ENCODE peak calls at places on chromosomes 3 and 15, in nine cellular contexts. I, C, T, L, O, F, G, K and V are unnamed samples.

GRCh38 chr15:36389107-36389506 is 190.3 kb upstream of the CDIN1 start:
- DNase-seq in F (no peak), O (no peak), C (no peak), L (no peak), T (no peak), I (peak; percentile 22), G (no peak), K (no peak), V (no peak)

GRCh38 chr15:45441686-45442085 is 63.3 kb upstream of the GATM start:
- DNase-seq in L (no peak), F (no peak), C (no peak), G (no peak), K (no peak), I (no peak), O (peak; percentile 18), T (no peak), V (no peak)

GRCh38 chr3:28151608-28152228 is 89.7 kb upstream of the CMC1 start:
- DNase-seq in K (no peak), O (no peak), G (no peak), C (no peak), L (no peak), T (peak; percentile 23), F (no peak), I (no peak), V (no peak)

GRCh38 chr3:170163956-170164645 is 17.4 kb downstream of the PHC3 start:
- DNase-seq in T (no peak), C (no peak), L (no peak), O (no peak), K (no peak), G (no peak), F (no peak), I (no peak), V (no peak)

GRCh38 chr3:193974591-193974990 is 161.4 kb upstream of the HES1 start:
- DNase-seq in I (peak; percentile 40), F (no peak), C (no peak), K (no peak), L (no peak), O (no peak), G (no peak), T (peak; percentile 48), V (no peak)

GRCh38 chr15:45618813-45619212 is 16.0 kb upstream of the SQOR start:
- DNase-seq in O (peak; percentile 47), I (no peak), K (no peak), C (no peak), L (no peak), F (no peak), G (no peak), T (no peak), V (no peak)

GRCh38 chr3:127451321-127451720 is 139.2 kb downstream of the TPRA1 start:
- DNase-seq in I (no peak), L (no peak), O (no peak), F (no peak), G (no peak), C (no peak), T (no peak), K (no peak), V (no peak)

GRCh38 chr15:39127151-39127815 is 453.6 kb upstream of the THBS1 start:
- DNase-seq in T (no peak), F (no peak), L (no peak), O (no peak), G (no peak), I (no peak), K (peak; percentile 29), C (peak; percentile 74), V (no peak)

GRCh38 chr15:70582143-70582945 is 181.0 kb downstream of the UACA start:
- DNase-seq in C (no peak), G (no peak), T (peak; percentile 88), O (no peak), I (peak; percentile 82), F (peak; percentile 66), L (no peak), K (peak; percentile 71), V (no peak)

GRCh38 chr15:70584441-70584837 is 178.9 kb downstream of the UACA start:
- DNase-seq in F (no peak), C (no peak), K (no peak), T (no peak), G (no peak), O (no peak), L (no peak), I (no peak), V (no peak)

GRCh38 chr15:70586241-70586640 is 177.1 kb downstream of the UACA start:
- DNase-seq in K (no peak), L (no peak), O (no peak), F (no peak), C (no peak), I (no peak), G (no peak), T (no peak), V (no peak)

GRCh38 chr15:70585707-70586034 is 177.7 kb downstream of the UACA start:
- DNase-seq in I (no peak), K (no peak), L (no peak), O (no peak), C (no peak), G (no peak), F (no peak), T (no peak), V (no peak)

DNA sequence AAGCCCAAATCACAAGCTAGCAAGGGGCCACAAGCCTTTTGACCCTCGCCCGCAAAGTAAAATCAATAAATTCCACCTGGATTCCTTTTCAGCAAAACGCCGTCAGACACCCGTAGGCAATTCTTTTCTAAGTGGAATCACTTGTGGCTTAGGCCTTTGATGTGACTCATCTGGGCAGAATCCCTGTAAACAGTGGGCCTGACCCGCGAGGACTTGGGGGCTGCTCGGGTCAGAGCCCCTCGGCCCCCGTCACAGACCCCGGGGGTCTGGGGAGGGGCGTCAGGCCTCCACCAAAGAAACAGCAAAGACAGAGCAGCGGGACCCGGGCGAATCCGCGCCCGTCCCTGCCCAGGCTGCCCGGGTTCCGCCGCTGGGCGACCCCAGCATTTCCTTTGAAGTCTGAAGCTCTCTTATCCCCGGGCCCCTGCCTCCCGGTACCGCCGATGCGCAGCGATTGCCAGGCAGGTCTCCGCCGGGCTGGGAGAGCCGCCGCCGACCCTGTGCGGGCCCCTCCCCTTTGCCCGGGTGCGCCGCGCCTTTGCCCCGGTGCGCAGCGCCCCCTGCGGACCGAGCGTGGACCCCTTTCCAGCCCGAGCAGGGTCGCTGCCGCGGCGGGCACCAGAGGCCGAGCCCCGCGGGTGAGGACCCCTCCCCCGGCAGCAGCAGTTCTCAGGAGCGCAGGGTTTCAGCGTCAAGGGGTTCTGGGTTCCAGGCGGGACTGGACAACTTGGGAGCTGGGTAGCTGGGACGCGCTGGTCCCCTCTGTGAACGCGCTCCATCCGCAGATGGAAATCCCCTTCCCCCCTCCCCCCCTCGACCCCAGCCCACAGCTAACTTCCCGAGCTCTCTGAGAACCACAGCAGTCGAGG is 178.3 kb downstream of the UACA start:
- DNase-seq in L (no peak), C (peak; percentile 86), I (peak; percentile 24), O (no peak), T (peak; percentile 32), K (no peak), F (no peak), G (peak; percentile 58), V (no peak)
- TF ChIP-seq CTCF in L (no peak), C (peak; percentile 74), I (peak; percentile 47), O (no peak), T (peak; percentile 27), K (no peak), F (peak; percentile 55), G (peak; percentile 19), V (peak; percentile 19)

GRCh38 chr15:43134157-43134637 is 811 bp downstream of the TMEM62 start:
- DNase-seq in T (no peak), O (no peak), K (no peak), C (no peak), G (peak; percentile 16), L (no peak), I (no peak), F (no peak), V (no peak)

GRCh38 chr15:43132830-43133428 is 457 bp upstream of the TMEM62 start:
- DNase-seq in I (no peak), G (peak; percentile 8), C (no peak), L (no peak), F (no peak), T (no peak), K (no peak), O (no peak), V (no peak)

GRCh38 chr15:43133429-43134156 is at the start of gene TMEM62:
- DNase-seq in C (peak; percentile 78), F (peak; percentile 36), T (peak; percentile 48), G (peak; percentile 58), O (peak; percentile 49), L (peak; percentile 62), I (peak; percentile 44), K (peak; percentile 47), V (peak; percentile 1)

DNA sequence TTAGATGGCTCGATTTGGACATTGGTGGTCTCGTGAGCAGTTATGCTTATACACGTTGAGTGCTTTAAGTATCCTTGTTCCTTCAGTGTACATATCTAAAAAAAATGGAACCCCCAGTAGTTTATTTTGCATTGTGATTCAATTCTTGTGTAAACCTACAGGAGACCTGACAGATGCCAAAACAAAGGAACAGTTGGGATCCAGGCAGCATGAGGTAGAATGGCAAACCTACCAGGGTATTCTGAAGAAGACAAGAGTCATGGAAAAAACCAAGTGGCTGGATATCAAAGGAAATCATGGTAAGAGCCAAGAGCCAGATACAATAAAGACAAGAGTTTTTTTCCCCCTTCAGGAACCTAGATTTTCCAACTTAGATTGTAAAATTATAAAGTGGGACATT is 2.0 kb downstream of the TMEM62 start:
- DNase-seq in C (no peak), F (no peak), L (no peak), T (no peak), G (no peak), I (no peak), K (no peak), O (no peak), V (no peak)
- H3K4me3 ChIP-seq in C (no peak overlapping the region), F (no peak overlapping the region), L (no peak overlapping the region), T (no peak overlapping the region), G (no peak overlapping the region), I (no peak overlapping the region), K (no peak overlapping the region), O (no peak overlapping the region), V (no peak overlapping the region)

GRCh38 chr3:50630916-50631315 is 14.0 kb downstream of the MAPKAPK3 start:
- DNase-seq in T (no peak), K (no peak), F (no peak), L (no peak), O (no peak), C (no peak), I (no peak), G (no peak), V (no peak)

GRCh38 chr3:50633233-50633795 is 16.4 kb downstream of the MAPKAPK3 start:
- DNase-seq in K (no peak), T (no peak), L (no peak), G (no peak), C (peak; percentile 62), F (no peak), I (no peak), O (no peak), V (no peak)

GRCh38 chr3:50630394-50630793 is 13.4 kb downstream of the MAPKAPK3 start:
- DNase-seq in F (no peak), T (no peak), K (no peak), O (no peak), L (no peak), I (no peak), C (no peak), G (no peak), V (no peak)

GRCh38 chr3:50635066-50635465 is 18.1 kb downstream of the MAPKAPK3 start:
- DNase-seq in F (no peak), K (no peak), G (no peak), I (no peak), O (no peak), T (no peak), C (no peak), L (no peak), V (no peak)

DNA sequence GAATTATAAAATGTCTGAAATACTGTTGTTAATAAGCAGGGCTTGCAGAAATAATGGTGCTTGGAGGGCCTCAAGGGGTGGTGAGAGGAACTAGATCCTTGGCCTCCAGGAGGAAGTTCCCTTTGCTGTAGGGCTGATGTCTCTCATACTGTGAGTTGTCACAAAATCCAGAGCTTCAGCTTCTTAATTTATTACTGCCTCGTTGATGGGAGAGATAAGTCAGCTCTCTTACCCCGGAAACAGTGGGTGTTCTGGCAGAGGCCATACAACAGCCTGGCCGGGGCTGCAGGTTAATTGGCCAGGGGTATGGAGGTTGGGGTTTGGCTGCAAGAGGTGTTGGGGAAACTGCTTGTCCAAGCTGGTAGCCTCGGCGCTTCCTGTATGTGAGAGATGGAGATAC is 15.5 kb downstream of the MAPKAPK3 start:
- DNase-seq in C (peak; percentile 81), I (no peak), F (no peak), T (no peak), G (no peak), K (no peak), L (no peak), O (peak; percentile 12), V (no peak)
- TF ChIP-seq CTCF in C (no peak), I (no peak), F (no peak), T (no peak), G (no peak), K (no peak), L (no peak), O (no peak), V (no peak)

DNA sequence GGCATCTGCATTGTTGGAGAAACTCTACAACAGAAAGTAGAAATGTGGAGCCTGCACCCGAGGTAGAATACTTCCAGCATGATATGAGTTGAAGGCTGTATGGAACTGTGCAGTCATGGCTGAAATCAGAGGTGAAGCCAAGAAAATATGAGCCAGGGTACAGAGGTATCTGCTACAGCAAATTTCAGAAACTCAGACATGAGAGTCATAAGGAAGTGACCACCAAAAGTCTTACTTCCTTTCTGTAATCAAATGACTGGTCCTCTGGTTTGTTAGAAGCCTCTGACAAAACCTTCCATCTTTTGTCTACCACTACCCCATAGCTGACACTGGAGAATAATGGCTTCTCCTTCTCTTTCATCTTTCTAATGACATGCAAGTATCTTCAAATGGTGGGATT is 159.4 kb downstream of the TMEM108 start:
- DNase-seq in L (no peak), F (no peak), O (no peak), T (no peak), G (no peak), I (no peak), K (no peak), C (no peak), V (no peak)
- H3K4me3 ChIP-seq in L (no peak overlapping the region), F (no peak overlapping the region), O (no peak overlapping the region), T (no peak overlapping the region), G (no peak overlapping the region), I (no peak overlapping the region), K (no peak overlapping the region), C (no peak overlapping the region), V (no peak overlapping the region)